ENCODE peak calls at places on chromosomes 13 and 19, in seven cellular contexts. One of them, this sample, is unnamed.

GRCh38 chr19:32930567-32930966 is 41.2 kb downstream of the CEP89 start:
- DNase-seq in effector memory CD4-positive, alpha-beta T cell: no peak
- DNase-seq in cardiac muscle cell: no peak
- DNase-seq in suprapubic skin: no peak
- DNase-seq in breast epithelium: no peak
- DNase-seq in heart right ventricle: no peak
- DNase-seq in thoracic aorta: no peak
- DNase-seq in this sample: no peak

GRCh38 chr13:47650221-47650620 is 350.9 kb downstream of the SUCLA2 start:
- DNase-seq in thoracic aorta: no peak
- DNase-seq in suprapubic skin: no peak
- DNase-seq in effector memory CD4-positive, alpha-beta T cell: no peak
- DNase-seq in breast epithelium: no peak
- DNase-seq in heart right ventricle: no peak
- DNase-seq in cardiac muscle cell: no peak
- DNase-seq in this sample: no peak

GRCh38 chr13:93003531-93003930 is 223.1 kb upstream of the GPC6 start:
- DNase-seq in heart right ventricle: no peak
- DNase-seq in thoracic aorta: no peak
- DNase-seq in breast epithelium: no peak
- DNase-seq in suprapubic skin: no peak
- DNase-seq in cardiac muscle cell: no peak
- DNase-seq in effector memory CD4-positive, alpha-beta T cell: no peak
- DNase-seq in this sample: no peak

GRCh38 chr19:29260477-29261317 is 47.7 kb upstream of the UQCRFS1 start:
- DNase-seq in effector memory CD4-positive, alpha-beta T cell: no peak
- DNase-seq in heart right ventricle: no peak
- DNase-seq in suprapubic skin: no peak
- DNase-seq in breast epithelium: no peak
- DNase-seq in cardiac muscle cell: peak
- DNase-seq in thoracic aorta: no peak
- DNase-seq in this sample: peak

GRCh38 chr13:105377452-105377851 is 1158.0 kb downstream of the EFNB2 start:
- DNase-seq in effector memory CD4-positive, alpha-beta T cell: no peak
- DNase-seq in suprapubic skin: no peak
- DNase-seq in breast epithelium: no peak
- DNase-seq in cardiac muscle cell: no peak
- DNase-seq in thoracic aorta: no peak
- DNase-seq in heart right ventricle: no peak
- DNase-seq in this sample: no peak

GRCh38 chr13:36758345-36758744 is 60.7 kb upstream of the RFXAP start:
- DNase-seq in cardiac muscle cell: no peak
- DNase-seq in effector memory CD4-positive, alpha-beta T cell: no peak
- DNase-seq in thoracic aorta: no peak
- DNase-seq in heart right ventricle: no peak
- DNase-seq in breast epithelium: no peak
- DNase-seq in suprapubic skin: no peak
- DNase-seq in this sample: no peak

GRCh38 chr19:18433039-18433691 is 4.8 kb downstream of the ISYNA1 start:
- DNase-seq in suprapubic skin: no peak
- DNase-seq in effector memory CD4-positive, alpha-beta T cell: no peak
- DNase-seq in cardiac muscle cell: peak
- DNase-seq in heart right ventricle: no peak
- DNase-seq in breast epithelium: no peak
- DNase-seq in thoracic aorta: no peak
- DNase-seq in this sample: peak

GRCh38 chr19:8486661-8487136 is 15.7 kb downstream of the PRAM1 start:
- DNase-seq in heart right ventricle: no peak
- DNase-seq in suprapubic skin: no peak
- DNase-seq in cardiac muscle cell: no peak
- DNase-seq in effector memory CD4-positive, alpha-beta T cell: no peak
- DNase-seq in thoracic aorta: no peak
- DNase-seq in breast epithelium: no peak
- DNase-seq in this sample: no peak

GRCh38 chr19:47406711-47407416 is 12.5 kb downstream of the MEIS3 start:
- DNase-seq in breast epithelium: no peak
- DNase-seq in thoracic aorta: no peak
- DNase-seq in suprapubic skin: no peak
- DNase-seq in cardiac muscle cell: peak
- DNase-seq in effector memory CD4-positive, alpha-beta T cell: no peak
- DNase-seq in heart right ventricle: no peak
- DNase-seq in this sample: no peak

GRCh38 chr19:45103200-45103624 is 10.2 kb downstream of the PPP1R37 start:
- DNase-seq in heart right ventricle: no peak
- DNase-seq in cardiac muscle cell: peak
- DNase-seq in thoracic aorta: no peak
- DNase-seq in breast epithelium: no peak
- DNase-seq in suprapubic skin: no peak
- DNase-seq in effector memory CD4-positive, alpha-beta T cell: no peak
- DNase-seq in this sample: no peak

GRCh38 chr13:96982672-96983071 is 11.6 kb downstream of the OXGR1 start:
- DNase-seq in heart right ventricle: peak
- DNase-seq in cardiac muscle cell: peak
- DNase-seq in suprapubic skin: no peak
- DNase-seq in breast epithelium: no peak
- DNase-seq in thoracic aorta: no peak
- DNase-seq in effector memory CD4-positive, alpha-beta T cell: no peak
- DNase-seq in this sample: no peak

GRCh38 chr13:40963927-40964326 is 55.2 kb downstream of the ELF1 start:
- DNase-seq in thoracic aorta: no peak
- DNase-seq in cardiac muscle cell: peak
- DNase-seq in effector memory CD4-positive, alpha-beta T cell: no peak
- DNase-seq in heart right ventricle: no peak
- DNase-seq in suprapubic skin: no peak
- DNase-seq in breast epithelium: no peak
- DNase-seq in this sample: no peak

GRCh38 chr13:110860986-110861385 is 53.9 kb downstream of the ANKRD10 start:
- DNase-seq in suprapubic skin: no peak
- DNase-seq in breast epithelium: no peak
- DNase-seq in thoracic aorta: no peak
- DNase-seq in heart right ventricle: no peak
- DNase-seq in effector memory CD4-positive, alpha-beta T cell: no peak
- DNase-seq in cardiac muscle cell: no peak
- DNase-seq in this sample: no peak

GRCh38 chr19:49910179-49910578 is 13.5 kb upstream of the IL4I1 start:
- DNase-seq in breast epithelium: no peak
- DNase-seq in thoracic aorta: no peak
- DNase-seq in suprapubic skin: no peak
- DNase-seq in cardiac muscle cell: no peak
- DNase-seq in effector memory CD4-positive, alpha-beta T cell: no peak
- DNase-seq in heart right ventricle: no peak
- DNase-seq in this sample: no peak

GRCh38 chr19:4548238-4548584 is 8.4 kb upstream of the LRG1 start:
- DNase-seq in suprapubic skin: no peak
- DNase-seq in effector memory CD4-positive, alpha-beta T cell: no peak
- DNase-seq in breast epithelium: no peak
- DNase-seq in heart right ventricle: no peak
- DNase-seq in cardiac muscle cell: no peak
- DNase-seq in thoracic aorta: no peak
- DNase-seq in this sample: no peak

GRCh38 chr13:99655351-99656091 is 154.2 kb downstream of the TM9SF2 start:
- DNase-seq in cardiac muscle cell: no peak
- DNase-seq in thoracic aorta: no peak
- DNase-seq in suprapubic skin: no peak
- DNase-seq in effector memory CD4-positive, alpha-beta T cell: no peak
- DNase-seq in heart right ventricle: no peak
- DNase-seq in breast epithelium: no peak
- DNase-seq in this sample: no peak

GRCh38 chr19:55304279-55304978 is 20.6 kb downstream of the BRSK1 start:
- DNase-seq in suprapubic skin: no peak
- DNase-seq in effector memory CD4-positive, alpha-beta T cell: no peak
- DNase-seq in breast epithelium: no peak
- DNase-seq in heart right ventricle: no peak
- DNase-seq in thoracic aorta: no peak
- DNase-seq in cardiac muscle cell: peak
- DNase-seq in this sample: peak

GRCh38 chr19:45670670-45671453 is 2.8 kb downstream of the GIPR start:
- DNase-seq in suprapubic skin: peak
- DNase-seq in cardiac muscle cell: peak
- DNase-seq in heart right ventricle: peak
- DNase-seq in breast epithelium: peak
- DNase-seq in thoracic aorta: no peak
- DNase-seq in effector memory CD4-positive, alpha-beta T cell: peak
- DNase-seq in this sample: peak

GRCh38 chr13:40352385-40352778 is 314.1 kb downstream of the FOXO1 start:
- DNase-seq in breast epithelium: no peak
- DNase-seq in cardiac muscle cell: peak
- DNase-seq in suprapubic skin: peak
- DNase-seq in thoracic aorta: peak
- DNase-seq in effector memory CD4-positive, alpha-beta T cell: no peak
- DNase-seq in heart right ventricle: no peak
- DNase-seq in this sample: peak

GRCh38 chr13:33126909-33127607 is 110.8 kb downstream of the KL start:
- DNase-seq in effector memory CD4-positive, alpha-beta T cell: no peak
- DNase-seq in cardiac muscle cell: peak
- DNase-seq in breast epithelium: no peak
- DNase-seq in suprapubic skin: no peak
- DNase-seq in heart right ventricle: no peak
- DNase-seq in thoracic aorta: no peak
- DNase-seq in this sample: no peak

GRCh38 chr13:113044431-113045114 is 61.0 kb upstream of the F7 start:
- DNase-seq in heart right ventricle: no peak
- DNase-seq in effector memory CD4-positive, alpha-beta T cell: no peak
- DNase-seq in thoracic aorta: no peak
- DNase-seq in suprapubic skin: no peak
- DNase-seq in cardiac muscle cell: no peak
- DNase-seq in breast epithelium: no peak
- DNase-seq in this sample: no peak

GRCh38 chr13:98459721-98460370 is 117.1 kb downstream of the STK24 start:
- DNase-seq in heart right ventricle: no peak
- DNase-seq in cardiac muscle cell: no peak
- DNase-seq in thoracic aorta: no peak
- DNase-seq in effector memory CD4-positive, alpha-beta T cell: no peak
- DNase-seq in suprapubic skin: no peak
- DNase-seq in breast epithelium: no peak
- DNase-seq in this sample: no peak
- H3K27ac ChIP-seq in heart right ventricle: no peak
- H3K27ac ChIP-seq in cardiac muscle cell: no peak
- H3K27ac ChIP-seq in thoracic aorta: no peak
- H3K27ac ChIP-seq in effector memory CD4-positive, alpha-beta T cell: no peak
- H3K27ac ChIP-seq in suprapubic skin: no peak
- H3K27ac ChIP-seq in breast epithelium: peak
- H3K27ac ChIP-seq in this sample: no peak

GRCh38 chr13:27264648-27265047 is 6.0 kb upstream of the RASL11A start:
- DNase-seq in thoracic aorta: no peak
- DNase-seq in breast epithelium: no peak
- DNase-seq in heart right ventricle: no peak
- DNase-seq in suprapubic skin: no peak
- DNase-seq in cardiac muscle cell: no peak
- DNase-seq in effector memory CD4-positive, alpha-beta T cell: no peak
- DNase-seq in this sample: peak

GRCh38 chr13:27262546-27262945 is 8.1 kb upstream of the RASL11A start:
- DNase-seq in breast epithelium: no peak
- DNase-seq in heart right ventricle: no peak
- DNase-seq in thoracic aorta: no peak
- DNase-seq in cardiac muscle cell: no peak
- DNase-seq in suprapubic skin: no peak
- DNase-seq in effector memory CD4-positive, alpha-beta T cell: no peak
- DNase-seq in this sample: no peak

GRCh38 chr13:27263438-27263837 is 7.2 kb upstream of the RASL11A start:
- DNase-seq in cardiac muscle cell: no peak
- DNase-seq in suprapubic skin: no peak
- DNase-seq in breast epithelium: no peak
- DNase-seq in thoracic aorta: no peak
- DNase-seq in heart right ventricle: no peak
- DNase-seq in effector memory CD4-positive, alpha-beta T cell: no peak
- DNase-seq in this sample: no peak

GRCh38 chr13:27266937-27267336 is 3.7 kb upstream of the RASL11A start:
- DNase-seq in thoracic aorta: no peak
- DNase-seq in breast epithelium: no peak
- DNase-seq in effector memory CD4-positive, alpha-beta T cell: no peak
- DNase-seq in heart right ventricle: no peak
- DNase-seq in cardiac muscle cell: peak
- DNase-seq in suprapubic skin: no peak
- DNase-seq in this sample: no peak

DNA sequence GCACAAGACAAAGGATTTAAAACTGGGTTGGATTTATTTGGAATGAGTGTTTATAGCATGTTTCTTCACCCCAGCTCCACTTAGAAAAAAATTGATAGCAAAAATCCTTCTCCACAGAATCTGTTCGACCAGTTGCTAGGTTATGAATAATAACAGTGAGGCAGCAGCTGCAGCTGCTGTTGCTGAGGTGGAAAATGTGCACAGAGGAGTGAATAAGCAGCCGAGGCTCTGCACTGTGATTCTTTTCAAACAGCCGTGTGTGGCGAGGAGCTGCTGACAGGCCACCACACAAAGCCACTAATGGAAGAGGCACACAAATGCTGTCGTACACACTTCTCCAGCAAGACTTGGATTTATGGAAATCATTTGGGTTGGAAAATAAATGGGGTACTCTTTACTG is 6.4 kb upstream of the RASL11A start:
- DNase-seq in effector memory CD4-positive, alpha-beta T cell: no peak
- DNase-seq in cardiac muscle cell: peak
- DNase-seq in thoracic aorta: no peak
- DNase-seq in suprapubic skin: no peak
- DNase-seq in breast epithelium: no peak
- DNase-seq in heart right ventricle: peak
- DNase-seq in this sample: peak
- H3K27ac ChIP-seq in effector memory CD4-positive, alpha-beta T cell: no peak
- H3K27ac ChIP-seq in cardiac muscle cell: peak
- H3K27ac ChIP-seq in thoracic aorta: no peak
- H3K27ac ChIP-seq in suprapubic skin: no peak
- H3K27ac ChIP-seq in breast epithelium: peak
- H3K27ac ChIP-seq in heart right ventricle: peak
- H3K27ac ChIP-seq in this sample: peak

GRCh38 chr13:25064396-25064795 is 31.5 kb upstream of the PABPC3 start:
- DNase-seq in heart right ventricle: no peak
- DNase-seq in effector memory CD4-positive, alpha-beta T cell: no peak
- DNase-seq in suprapubic skin: no peak
- DNase-seq in breast epithelium: no peak
- DNase-seq in thoracic aorta: no peak
- DNase-seq in cardiac muscle cell: no peak
- DNase-seq in this sample: no peak
- H3K27ac ChIP-seq in heart right ventricle: no peak
- H3K27ac ChIP-seq in effector memory CD4-positive, alpha-beta T cell: no peak
- H3K27ac ChIP-seq in suprapubic skin: no peak
- H3K27ac ChIP-seq in breast epithelium: no peak
- H3K27ac ChIP-seq in thoracic aorta: no peak
- H3K27ac ChIP-seq in cardiac muscle cell: no peak
- H3K27ac ChIP-seq in this sample: no peak

GRCh38 chr13:28392896-28393295 is 102.0 kb downstream of the FLT1 start:
- DNase-seq in effector memory CD4-positive, alpha-beta T cell: no peak
- DNase-seq in suprapubic skin: no peak
- DNase-seq in thoracic aorta: no peak
- DNase-seq in breast epithelium: no peak
- DNase-seq in heart right ventricle: no peak
- DNase-seq in cardiac muscle cell: no peak
- DNase-seq in this sample: no peak

GRCh38 chr13:28394422-28394821 is 100.5 kb downstream of the FLT1 start:
- DNase-seq in breast epithelium: no peak
- DNase-seq in cardiac muscle cell: no peak
- DNase-seq in suprapubic skin: no peak
- DNase-seq in thoracic aorta: no peak
- DNase-seq in effector memory CD4-positive, alpha-beta T cell: no peak
- DNase-seq in heart right ventricle: no peak
- DNase-seq in this sample: no peak

GRCh38 chr13:28387740-28388501 is 107.0 kb downstream of the FLT1 start:
- DNase-seq in thoracic aorta: no peak
- DNase-seq in suprapubic skin: no peak
- DNase-seq in cardiac muscle cell: no peak
- DNase-seq in heart right ventricle: no peak
- DNase-seq in effector memory CD4-positive, alpha-beta T cell: no peak
- DNase-seq in breast epithelium: no peak
- DNase-seq in this sample: no peak

GRCh38 chr13:28396053-28396452 is 98.9 kb downstream of the FLT1 start:
- DNase-seq in heart right ventricle: peak
- DNase-seq in cardiac muscle cell: peak
- DNase-seq in thoracic aorta: no peak
- DNase-seq in suprapubic skin: no peak
- DNase-seq in effector memory CD4-positive, alpha-beta T cell: no peak
- DNase-seq in breast epithelium: no peak
- DNase-seq in this sample: no peak

GRCh38 chr13:28392428-28392827 is 102.5 kb downstream of the FLT1 start:
- DNase-seq in cardiac muscle cell: peak
- DNase-seq in breast epithelium: no peak
- DNase-seq in effector memory CD4-positive, alpha-beta T cell: no peak
- DNase-seq in thoracic aorta: no peak
- DNase-seq in suprapubic skin: no peak
- DNase-seq in heart right ventricle: peak
- DNase-seq in this sample: no peak
- H3K27ac ChIP-seq in cardiac muscle cell: no peak
- H3K27ac ChIP-seq in breast epithelium: peak
- H3K27ac ChIP-seq in effector memory CD4-positive, alpha-beta T cell: no peak
- H3K27ac ChIP-seq in thoracic aorta: no peak
- H3K27ac ChIP-seq in suprapubic skin: no peak
- H3K27ac ChIP-seq in heart right ventricle: peak
- H3K27ac ChIP-seq in this sample: no peak

This sample was measured in adrenal gland.